ENCODE peak calls at places on chromosomes 7 and 10, in six cellular contexts. One of them, this sample, is unnamed.

GRCh38 chr7:29360633-29361625 is 166.4 kb downstream of the CHN2 start:
- DNase-seq in NCI-H748 treated with DMSO at 0.1 percent for 48 hours: no peak
- DNase-seq in sigmoid colon: no peak
- DNase-seq in C1 segment of cervical spinal cord: no peak
- DNase-seq in ovary: no peak
- DNase-seq in GM23248: peak
- DNase-seq in this sample: no peak

GRCh38 chr10:43044444-43045245 is 32.2 kb upstream of the RET start:
- DNase-seq in NCI-H748 treated with DMSO at 0.1 percent for 48 hours: no peak
- DNase-seq in sigmoid colon: peak
- DNase-seq in C1 segment of cervical spinal cord: no peak
- DNase-seq in ovary: peak
- DNase-seq in GM23248: no peak
- DNase-seq in this sample: no peak

GRCh38 chr10:114151486-114151885 is 22.5 kb downstream of the CCDC186 start:
- DNase-seq in NCI-H748 treated with DMSO at 0.1 percent for 48 hours: no peak
- DNase-seq in sigmoid colon: no peak
- DNase-seq in C1 segment of cervical spinal cord: no peak
- DNase-seq in ovary: no peak
- DNase-seq in GM23248: peak
- DNase-seq in this sample: peak

GRCh38 chr7:92888-93672 is 99.3 kb upstream of the FAM20C start:
- DNase-seq in NCI-H748 treated with DMSO at 0.1 percent for 48 hours: no peak
- DNase-seq in sigmoid colon: no peak
- DNase-seq in C1 segment of cervical spinal cord: no peak
- DNase-seq in ovary: no peak
- DNase-seq in GM23248: no peak
- DNase-seq in this sample: no peak

GRCh38 chr7:93016085-93016471 is 101.7 kb downstream of the SAMD9 start:
- DNase-seq in NCI-H748 treated with DMSO at 0.1 percent for 48 hours: no peak
- DNase-seq in sigmoid colon: no peak
- DNase-seq in C1 segment of cervical spinal cord: no peak
- DNase-seq in ovary: no peak
- DNase-seq in GM23248: peak
- DNase-seq in this sample: no peak

GRCh38 chr10:42866115-42866995 is 83.8 kb downstream of the BMS1 start:
- DNase-seq in NCI-H748 treated with DMSO at 0.1 percent for 48 hours: peak
- DNase-seq in sigmoid colon: peak
- DNase-seq in C1 segment of cervical spinal cord: peak
- DNase-seq in ovary: peak
- DNase-seq in GM23248: peak
- DNase-seq in this sample: no peak

GRCh38 chr7:94466516-94466915 is 43.1 kb upstream of the CASD1 start:
- DNase-seq in NCI-H748 treated with DMSO at 0.1 percent for 48 hours: no peak
- DNase-seq in sigmoid colon: no peak
- DNase-seq in C1 segment of cervical spinal cord: no peak
- DNase-seq in ovary: no peak
- DNase-seq in GM23248: no peak
- DNase-seq in this sample: no peak

GRCh38 chr7:157844611-157845010 is 507.8 kb downstream of the DNAJB6 start:
- DNase-seq in NCI-H748 treated with DMSO at 0.1 percent for 48 hours: no peak
- DNase-seq in sigmoid colon: no peak
- DNase-seq in C1 segment of cervical spinal cord: no peak
- DNase-seq in ovary: no peak
- DNase-seq in GM23248: no peak
- DNase-seq in this sample: no peak

GRCh38 chr10:79050896-79051555 is 17.7 kb upstream of the ZMIZ1 start:
- DNase-seq in NCI-H748 treated with DMSO at 0.1 percent for 48 hours: no peak
- DNase-seq in sigmoid colon: peak
- DNase-seq in C1 segment of cervical spinal cord: no peak
- DNase-seq in ovary: peak
- DNase-seq in GM23248: peak
- DNase-seq in this sample: no peak

GRCh38 chr7:20797174-20798080 is 10.7 kb upstream of the SP8 start:
- DNase-seq in NCI-H748 treated with DMSO at 0.1 percent for 48 hours: peak
- DNase-seq in sigmoid colon: no peak
- DNase-seq in C1 segment of cervical spinal cord: no peak
- DNase-seq in ovary: no peak
- DNase-seq in GM23248: no peak
- DNase-seq in this sample: no peak

GRCh38 chr7:84548366-84549085 is 353.9 kb upstream of the SEMA3A start:
- DNase-seq in NCI-H748 treated with DMSO at 0.1 percent for 48 hours: no peak
- DNase-seq in sigmoid colon: no peak
- DNase-seq in C1 segment of cervical spinal cord: no peak
- DNase-seq in ovary: no peak
- DNase-seq in GM23248: peak
- DNase-seq in this sample: no peak

GRCh38 chr7:131222171-131222570 is 105.5 kb upstream of the MKLN1 start:
- DNase-seq in NCI-H748 treated with DMSO at 0.1 percent for 48 hours: no peak
- DNase-seq in sigmoid colon: no peak
- DNase-seq in C1 segment of cervical spinal cord: no peak
- DNase-seq in ovary: no peak
- DNase-seq in GM23248: no peak
- DNase-seq in this sample: no peak

GRCh38 chr10:45427956-45428338 is 53.9 kb downstream of the ALOX5 start:
- DNase-seq in NCI-H748 treated with DMSO at 0.1 percent for 48 hours: no peak
- DNase-seq in sigmoid colon: no peak
- DNase-seq in C1 segment of cervical spinal cord: no peak
- DNase-seq in ovary: no peak
- DNase-seq in GM23248: no peak
- DNase-seq in this sample: no peak

This sample was measured in BJ.